ENCODE peak calls at places on chromosomes 12 and 14, in nine cellular contexts. One of them, this sample, is unnamed.

GRCh38 chr12:12718853-12719252 is 1.7 kb downstream of the CDKN1B start:
- DNase-seq in CD8-positive, alpha-beta T cell: no peak
- DNase-seq in left ventricle myocardium inferior: no peak
- DNase-seq in hepatocyte: no peak
- DNase-seq in tibial artery: no peak
- DNase-seq in heart right ventricle: no peak
- DNase-seq in MG63: peak; percentile 39
- DNase-seq in GM23248: peak; percentile 60
- DNase-seq in PC-3: peak; percentile 10
- DNase-seq in this sample: no peak

GRCh38 chr12:52522346-52523011 is 2.3 kb upstream of the KRT5 start:
- DNase-seq in tibial artery: no peak
- DNase-seq in MG63: peak; percentile 82
- DNase-seq in left ventricle myocardium inferior: no peak
- DNase-seq in PC-3: no peak
- DNase-seq in GM23248: peak; percentile 50
- DNase-seq in heart right ventricle: no peak
- DNase-seq in hepatocyte: no peak
- DNase-seq in CD8-positive, alpha-beta T cell: no peak
- DNase-seq in this sample: no peak

GRCh38 chr12:50024804-50025186 is 499 bp downstream of the RACGAP1 start:
- DNase-seq in hepatocyte: no peak
- DNase-seq in GM23248: peak; percentile 61
- DNase-seq in left ventricle myocardium inferior: no peak
- DNase-seq in PC-3: no peak
- DNase-seq in MG63: no peak
- DNase-seq in tibial artery: no peak
- DNase-seq in CD8-positive, alpha-beta T cell: peak; percentile 19
- DNase-seq in heart right ventricle: no peak
- DNase-seq in this sample: no peak

GRCh38 chr12:49776413-49776812 is 35.1 kb downstream of the TMBIM6 start:
- DNase-seq in left ventricle myocardium inferior: peak; percentile 63
- DNase-seq in CD8-positive, alpha-beta T cell: peak; percentile 44
- DNase-seq in MG63: peak; percentile 49
- DNase-seq in heart right ventricle: peak; percentile 51
- DNase-seq in PC-3: peak; percentile 76
- DNase-seq in hepatocyte: peak; percentile 85
- DNase-seq in tibial artery: peak; percentile 74
- DNase-seq in GM23248: peak; percentile 90
- DNase-seq in this sample: peak; percentile 24

GRCh38 chr12:124391340-124392261 is 96.7 kb downstream of the RFLNA start:
- DNase-seq in tibial artery: peak; percentile 81
- DNase-seq in PC-3: peak; percentile 80
- DNase-seq in CD8-positive, alpha-beta T cell: peak; percentile 55
- DNase-seq in hepatocyte: no peak
- DNase-seq in left ventricle myocardium inferior: peak; percentile 69
- DNase-seq in MG63: peak; percentile 60
- DNase-seq in GM23248: peak; percentile 86
- DNase-seq in heart right ventricle: peak; percentile 50
- DNase-seq in this sample: peak; percentile 53

GRCh38 chr12:89453579-89453978 is 71.0 kb downstream of the GALNT4 start:
- DNase-seq in MG63: no peak
- DNase-seq in PC-3: no peak
- DNase-seq in GM23248: peak; percentile 86
- DNase-seq in heart right ventricle: peak; percentile 23
- DNase-seq in left ventricle myocardium inferior: no peak
- DNase-seq in hepatocyte: peak; percentile 13
- DNase-seq in CD8-positive, alpha-beta T cell: no peak
- DNase-seq in tibial artery: no peak
- DNase-seq in this sample: no peak

GRCh38 chr14:56810850-56811595 is 744 bp upstream of the OTX2 start:
- DNase-seq in left ventricle myocardium inferior: no peak
- DNase-seq in tibial artery: no peak
- DNase-seq in heart right ventricle: no peak
- DNase-seq in MG63: no peak
- DNase-seq in PC-3: no peak
- DNase-seq in hepatocyte: no peak
- DNase-seq in GM23248: no peak
- DNase-seq in CD8-positive, alpha-beta T cell: no peak
- DNase-seq in this sample: no peak

GRCh38 chr14:79659995-79660975 is 551.0 kb downstream of the DIO2 start:
- DNase-seq in PC-3: no peak
- DNase-seq in MG63: no peak
- DNase-seq in hepatocyte: no peak
- DNase-seq in left ventricle myocardium inferior: no peak
- DNase-seq in tibial artery: no peak
- DNase-seq in GM23248: no peak
- DNase-seq in heart right ventricle: no peak
- DNase-seq in CD8-positive, alpha-beta T cell: no peak
- DNase-seq in this sample: no peak

GRCh38 chr12:112906712-112907414 is at the start of gene OAS1:
- DNase-seq in hepatocyte: peak; percentile 78
- DNase-seq in CD8-positive, alpha-beta T cell: peak; percentile 52
- DNase-seq in MG63: peak; percentile 42
- DNase-seq in tibial artery: peak; percentile 28
- DNase-seq in left ventricle myocardium inferior: no peak
- DNase-seq in PC-3: peak; percentile 70
- DNase-seq in heart right ventricle: peak; percentile 50
- DNase-seq in GM23248: peak; percentile 51
- DNase-seq in this sample: no peak

GRCh38 chr12:123142948-123143752 is 7.7 kb downstream of the PITPNM2 start:
- DNase-seq in hepatocyte: peak; percentile 49
- DNase-seq in CD8-positive, alpha-beta T cell: no peak
- DNase-seq in left ventricle myocardium inferior: no peak
- DNase-seq in GM23248: no peak
- DNase-seq in heart right ventricle: no peak
- DNase-seq in tibial artery: no peak
- DNase-seq in PC-3: no peak
- DNase-seq in MG63: peak; percentile 49
- DNase-seq in this sample: no peak

GRCh38 chr14:57748279-57748678 is 117.6 kb downstream of the SLC35F4 start:
- DNase-seq in left ventricle myocardium inferior: no peak
- DNase-seq in PC-3: peak; percentile 78
- DNase-seq in MG63: no peak
- DNase-seq in heart right ventricle: no peak
- DNase-seq in hepatocyte: no peak
- DNase-seq in CD8-positive, alpha-beta T cell: no peak
- DNase-seq in tibial artery: no peak
- DNase-seq in GM23248: peak; percentile 12
- DNase-seq in this sample: no peak

GRCh38 chr12:18965210-18965609 is 164.3 kb upstream of the PLEKHA5 start:
- DNase-seq in heart right ventricle: no peak
- DNase-seq in left ventricle myocardium inferior: no peak
- DNase-seq in CD8-positive, alpha-beta T cell: no peak
- DNase-seq in MG63: no peak
- DNase-seq in hepatocyte: no peak
- DNase-seq in PC-3: peak; percentile 27
- DNase-seq in GM23248: no peak
- DNase-seq in tibial artery: no peak
- DNase-seq in this sample: no peak

GRCh38 chr12:122079038-122079531 is 529 bp downstream of the MLXIP start:
- DNase-seq in PC-3: peak; percentile 39
- DNase-seq in MG63: peak; percentile 17
- DNase-seq in left ventricle myocardium inferior: no peak
- DNase-seq in CD8-positive, alpha-beta T cell: peak; percentile 33
- DNase-seq in GM23248: peak; percentile 66
- DNase-seq in heart right ventricle: no peak
- DNase-seq in hepatocyte: peak; percentile 43
- DNase-seq in tibial artery: no peak
- DNase-seq in this sample: no peak

GRCh38 chr12:59570134-59570533 is 25.7 kb upstream of the SLC16A7 start:
- DNase-seq in CD8-positive, alpha-beta T cell: no peak
- DNase-seq in heart right ventricle: no peak
- DNase-seq in tibial artery: no peak
- DNase-seq in left ventricle myocardium inferior: no peak
- DNase-seq in hepatocyte: peak; percentile 20
- DNase-seq in MG63: no peak
- DNase-seq in GM23248: peak; percentile 32
- DNase-seq in PC-3: peak; percentile 59
- DNase-seq in this sample: no peak

GRCh38 chr14:99123208-99123870 is 148.7 kb downstream of the BCL11B start:
- DNase-seq in GM23248: no peak
- DNase-seq in PC-3: no peak
- DNase-seq in left ventricle myocardium inferior: no peak
- DNase-seq in hepatocyte: no peak
- DNase-seq in tibial artery: no peak
- DNase-seq in MG63: no peak
- DNase-seq in heart right ventricle: no peak
- DNase-seq in CD8-positive, alpha-beta T cell: no peak
- DNase-seq in this sample: no peak

DNA sequence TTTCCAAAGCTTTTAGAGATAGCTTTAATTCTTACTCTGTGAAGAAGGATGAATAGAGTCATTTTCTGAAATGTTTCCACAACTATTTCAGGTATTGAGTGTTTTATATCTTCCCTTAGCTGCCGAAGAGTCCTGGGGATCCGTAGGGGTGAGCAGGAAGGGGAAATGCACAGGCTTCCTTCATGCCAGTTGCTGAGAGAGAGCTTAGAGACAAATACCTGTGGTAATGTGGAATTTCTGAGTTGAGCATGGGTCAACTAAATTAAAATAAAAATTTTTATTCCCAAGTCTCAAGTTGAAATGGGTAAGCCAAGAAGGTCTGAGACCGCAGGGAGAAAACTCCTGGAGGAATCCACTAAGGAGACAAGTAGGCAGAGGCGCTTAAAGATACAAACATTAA is 185.7 kb downstream of the DAD1 start:
- DNase-seq in PC-3: no peak
- DNase-seq in heart right ventricle: no peak
- DNase-seq in GM23248: no peak
- DNase-seq in CD8-positive, alpha-beta T cell: no peak
- DNase-seq in left ventricle myocardium inferior: no peak
- DNase-seq in tibial artery: no peak
- DNase-seq in hepatocyte: no peak
- DNase-seq in MG63: no peak
- DNase-seq in this sample: no peak
- H3K27me3 ChIP-seq in PC-3: no peaks in the 10 kb centered on the region
- H3K27me3 ChIP-seq in heart right ventricle: no peaks in the 10 kb centered on the region
- H3K27me3 ChIP-seq in GM23248: peaks cover 27% of the 10 kb centered on the region
- H3K27me3 ChIP-seq in CD8-positive, alpha-beta T cell: no peaks in the 10 kb centered on the region
- H3K27me3 ChIP-seq in left ventricle myocardium inferior: no peaks in the 10 kb centered on the region
- H3K27me3 ChIP-seq in tibial artery: no peaks in the 10 kb centered on the region
- H3K27me3 ChIP-seq in hepatocyte: no peaks in the 10 kb centered on the region
- H3K27me3 ChIP-seq in MG63: no peaks in the 10 kb centered on the region
- H3K27me3 ChIP-seq in this sample: no peaks in the 10 kb centered on the region

DNA sequence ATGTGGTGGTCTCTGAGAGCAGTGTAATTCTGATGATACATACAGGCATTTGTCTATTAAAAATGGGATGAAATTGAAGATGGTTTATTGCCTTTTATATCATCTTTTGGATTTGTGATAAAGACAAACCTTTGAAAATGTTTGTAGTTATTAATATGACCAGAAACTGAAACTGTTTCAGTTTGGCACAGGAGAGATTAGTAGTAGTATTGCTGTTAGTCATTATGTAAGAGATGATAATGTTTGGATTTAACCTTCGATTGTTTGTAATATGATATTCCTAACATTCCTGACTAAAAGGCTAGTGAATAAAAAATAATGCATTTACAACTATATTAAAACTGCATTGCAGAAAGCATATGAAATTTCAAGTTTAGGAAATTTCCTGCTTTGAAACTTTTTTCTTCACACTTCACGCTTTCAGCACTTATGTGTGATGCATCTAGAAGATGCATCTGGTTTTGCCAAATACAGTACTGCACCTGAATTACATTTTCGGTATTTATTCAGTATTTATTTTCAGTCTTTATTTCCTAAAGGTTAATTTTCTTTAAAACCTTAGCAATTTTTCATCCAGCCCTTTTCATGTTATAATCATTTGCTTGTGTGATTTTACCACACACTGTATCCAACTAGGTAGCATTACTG is 25.5 kb downstream of the ADIPOR2 start:
- DNase-seq in PC-3: no peak
- DNase-seq in heart right ventricle: no peak
- DNase-seq in left ventricle myocardium inferior: no peak
- DNase-seq in hepatocyte: no peak
- DNase-seq in CD8-positive, alpha-beta T cell: no peak
- DNase-seq in tibial artery: no peak
- DNase-seq in GM23248: peak; percentile 10
- DNase-seq in MG63: no peak
- DNase-seq in this sample: no peak
- H3K9me3 ChIP-seq in PC-3: no peaks in the 10 kb centered on the region
- H3K9me3 ChIP-seq in heart right ventricle: no peaks in the 10 kb centered on the region
- H3K9me3 ChIP-seq in left ventricle myocardium inferior: peaks cover 13% of the 10 kb centered on the region
- H3K9me3 ChIP-seq in hepatocyte: no peaks in the 10 kb centered on the region
- H3K9me3 ChIP-seq in CD8-positive, alpha-beta T cell: no peaks in the 10 kb centered on the region
- H3K9me3 ChIP-seq in tibial artery: no peaks in the 10 kb centered on the region
- H3K9me3 ChIP-seq in GM23248: no peaks in the 10 kb centered on the region
- H3K9me3 ChIP-seq in MG63: peaks cover 10% of the 10 kb centered on the region
- H3K9me3 ChIP-seq in this sample: peaks cover 11% of the 10 kb centered on the region

GRCh38 chr14:100729982-100730381 is 3.3 kb downstream of the DLK1 start:
- DNase-seq in CD8-positive, alpha-beta T cell: no peak
- DNase-seq in MG63: no peak
- DNase-seq in PC-3: no peak
- DNase-seq in tibial artery: no peak
- DNase-seq in left ventricle myocardium inferior: no peak
- DNase-seq in hepatocyte: no peak
- DNase-seq in heart right ventricle: no peak
- DNase-seq in GM23248: no peak
- DNase-seq in this sample: no peak
- H3K27me3 ChIP-seq in CD8-positive, alpha-beta T cell: no peaks in the 10 kb centered on the region
- H3K27me3 ChIP-seq in MG63: no peaks in the 10 kb centered on the region
- H3K27me3 ChIP-seq in PC-3: peaks cover 57% of the 10 kb centered on the region
- H3K27me3 ChIP-seq in tibial artery: no peaks in the 10 kb centered on the region
- H3K27me3 ChIP-seq in left ventricle myocardium inferior: peaks cover 100% of the 10 kb centered on the region
- H3K27me3 ChIP-seq in hepatocyte: peaks cover 33% of the 10 kb centered on the region
- H3K27me3 ChIP-seq in heart right ventricle: peaks cover 60% of the 10 kb centered on the region
- H3K27me3 ChIP-seq in GM23248: peaks cover 45% of the 10 kb centered on the region
- H3K27me3 ChIP-seq in this sample: peaks cover 27% of the 10 kb centered on the region

DNA sequence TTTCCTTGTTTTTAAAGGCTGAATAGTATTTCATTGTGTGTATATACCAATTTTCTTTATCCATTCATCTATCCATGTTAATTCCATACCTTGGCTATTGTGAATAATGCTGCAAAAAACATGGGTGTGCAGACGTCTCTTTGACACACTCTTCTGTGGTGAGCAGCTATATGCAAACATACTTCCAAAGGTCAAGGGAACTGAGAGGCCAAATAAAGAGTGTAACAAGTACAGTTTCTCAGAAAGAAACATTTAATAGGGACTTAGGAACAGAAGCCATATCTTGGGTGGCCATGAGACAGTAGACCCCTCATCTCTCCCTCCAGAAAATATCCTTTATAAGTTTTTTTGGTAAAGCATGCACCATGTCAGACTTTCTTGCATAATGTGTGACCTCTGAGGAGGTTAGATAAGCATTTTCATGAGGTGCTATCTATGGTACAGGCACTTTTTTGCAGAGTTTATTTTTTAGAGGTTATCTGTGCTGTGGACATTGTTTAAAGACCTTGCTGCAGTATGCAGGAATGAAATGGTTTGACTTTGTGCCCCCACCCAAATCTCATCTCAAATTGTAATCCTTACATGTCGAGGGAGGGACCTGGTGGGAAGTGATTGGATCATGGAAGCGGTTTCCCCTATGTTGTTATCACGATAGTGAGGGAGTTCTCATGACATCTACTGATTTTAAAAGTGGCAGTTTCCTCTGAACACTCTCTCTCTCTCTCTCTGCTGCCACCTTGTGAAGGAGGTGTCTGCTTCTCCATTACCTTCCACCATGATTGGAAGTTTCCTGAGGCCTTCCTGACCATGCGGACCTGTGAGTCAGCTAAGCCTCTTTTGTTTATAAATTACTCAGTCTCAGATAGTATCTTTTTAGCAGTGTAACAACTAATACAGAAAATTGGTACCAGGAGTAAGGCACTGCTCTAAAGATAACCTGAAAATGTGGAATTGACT is 1202.3 kb downstream of the GALC start:
- DNase-seq in CD8-positive, alpha-beta T cell: no peak
- DNase-seq in MG63: no peak
- DNase-seq in GM23248: no peak
- DNase-seq in left ventricle myocardium inferior: no peak
- DNase-seq in heart right ventricle: no peak
- DNase-seq in tibial artery: no peak
- DNase-seq in hepatocyte: peak; percentile 19
- DNase-seq in PC-3: no peak
- DNase-seq in this sample: no peak
- H3K9me3 ChIP-seq in CD8-positive, alpha-beta T cell: no peaks in the 10 kb centered on the region
- H3K9me3 ChIP-seq in MG63: no peaks in the 10 kb centered on the region
- H3K9me3 ChIP-seq in GM23248: no peaks in the 10 kb centered on the region
- H3K9me3 ChIP-seq in left ventricle myocardium inferior: peaks cover 3% of the 10 kb centered on the region
- H3K9me3 ChIP-seq in heart right ventricle: no peaks in the 10 kb centered on the region
- H3K9me3 ChIP-seq in tibial artery: no peaks in the 10 kb centered on the region
- H3K9me3 ChIP-seq in hepatocyte: no peaks in the 10 kb centered on the region
- H3K9me3 ChIP-seq in PC-3: peaks cover 3% of the 10 kb centered on the region
- H3K9me3 ChIP-seq in this sample: no peaks in the 10 kb centered on the region

This sample was measured in CD4-positive, alpha-beta T cell.